ENCODE peak calls at places on chromosomes 4 and X, in six cellular contexts. C is GM04504; P is activated CD4-positive, CD25-positive, alpha-beta regulatory T cell; V is endodermal cell; Y is renal cortical epithelial cell; O is lower lobe of right lung. U is an unnamed sample.

GRCh38 chr4:71635094-71635493 is 148.8 kb downstream of the GC start:
- DNase-seq in P (no peak), Y (no peak), V (no peak), O (no peak), C (no peak), U (no peak)

GRCh38 chrX:152170621-152171020 is 32.2 kb upstream of the MAGEA10 start:
- DNase-seq in P (no peak), V (no peak), C (no peak), Y (no peak), O (no peak), U (no peak)

GRCh38 chr4:102454278-102454677 is 46.9 kb upstream of the NFKB1 start:
- DNase-seq in Y (no peak), V (no peak), P (no peak), O (no peak), C (no peak), U (no peak)

GRCh38 chr4:73872331-73873108 is 3.3 kb downstream of the CXCL1 start:
- DNase-seq in P (no peak), O (no peak), Y (peak), V (no peak), C (no peak), U (no peak)

GRCh38 chr4:52028970-52029369 is 8.8 kb upstream of the LRRC66 start:
- DNase-seq in C (no peak), P (no peak), Y (peak), V (no peak), O (no peak), U (no peak)

GRCh38 chr4:20248155-20248558 is 3.5 kb upstream of the SLIT2 start:
- DNase-seq in O (no peak), P (no peak), C (peak), Y (peak), V (no peak), U (peak)

GRCh38 chr4:110527156-110527555 is 51.2 kb downstream of the ENPEP start:
- DNase-seq in Y (no peak), P (no peak), O (no peak), V (no peak), C (no peak), U (no peak)

GRCh38 chrX:153226344-153227190 is 47.5 kb downstream of the MAGEA1 start:
- DNase-seq in C (no peak), P (no peak), O (peak), Y (peak), V (peak), U (no peak)

GRCh38 chr4:103754844-103755243 is 35.1 kb upstream of the TACR3 start:
- DNase-seq in Y (peak), O (no peak), V (no peak), P (no peak), C (no peak), U (no peak)

GRCh38 chrX:31483336-31483735 is 411.5 kb upstream of the FTHL17 start:
- DNase-seq in O (no peak), V (no peak), Y (no peak), P (no peak), C (peak), U (no peak)

GRCh38 chrX:135737361-135738071 is 24.1 kb downstream of the CT45A1 start:
- DNase-seq in C (no peak), O (no peak), Y (no peak), P (no peak), V (no peak), U (no peak)

GRCh38 chr4:26839534-26839951 is 21.1 kb upstream of the STIM2 start:
- DNase-seq in C (no peak), P (no peak), Y (no peak), O (no peak), V (no peak), U (no peak)

GRCh38 chr4:108168672-108169562 is at the start of gene LEF1:
- DNase-seq in Y (peak), C (no peak), O (no peak), P (peak), V (peak), U (no peak)

GRCh38 chrX:39104745-39105144 is 303.5 kb downstream of the MID1IP1 start:
- DNase-seq in Y (no peak), O (no peak), V (no peak), C (no peak), P (no peak), U (no peak)

GRCh38 chr4:28555851-28556250 is 1695.2 kb downstream of the STIM2 start:
- DNase-seq in Y (no peak), V (no peak), O (no peak), P (no peak), C (no peak), U (no peak)

GRCh38 chr4:181701911-181702310 is 541.3 kb upstream of the TENM3 start:
- DNase-seq in C (no peak), Y (no peak), O (no peak), V (no peak), P (no peak), U (no peak)

GRCh38 chr4:52244773-52245360 is 193.8 kb downstream of the SPATA18 start:
- DNase-seq in O (no peak), V (no peak), C (no peak), P (no peak), Y (no peak), U (no peak)

GRCh38 chr4:128573781-128574508 is 235.6 kb upstream of the JADE1 start:
- DNase-seq in O (no peak), Y (peak), V (no peak), C (peak), P (no peak), U (peak)

GRCh38 chr4:150632639-150633038 is 50.7 kb downstream of the MAB21L2 start:
- DNase-seq in V (no peak), O (no peak), C (no peak), P (no peak), Y (no peak), U (no peak)

GRCh38 chr4:67052981-67053380 is 492.3 kb downstream of the CENPC start:
- DNase-seq in V (no peak), O (no peak), P (no peak), Y (no peak), C (no peak), U (no peak)

GRCh38 chrX:141924293-141924692 is 20.6 kb downstream of the MAGEC1 start:
- DNase-seq in V (no peak), P (no peak), O (no peak), Y (no peak), C (no peak), U (no peak)

GRCh38 chrX:68634649-68635227 is 12.7 kb upstream of the STARD8 start:
- DNase-seq in V (no peak), O (no peak), P (no peak), C (no peak), Y (no peak), U (no peak)

GRCh38 chr4:1042352-1043025 is 31.1 kb downstream of the FGFRL1 start:
- DNase-seq in P (no peak), C (no peak), Y (no peak), V (no peak), O (peak), U (no peak)

GRCh38 chrX:70664726-70665125 is 220.1 kb downstream of the DLG3 start:
- DNase-seq in V (no peak), Y (peak), C (peak), P (no peak), O (no peak), U (peak)

GRCh38 chr4:54632537-54632936 is 25.2 kb upstream of the KIT start:
- DNase-seq in P (no peak), V (no peak), C (no peak), Y (no peak), O (no peak), U (no peak)

GRCh38 chrX:107716816-107717700 is 58.5 kb downstream of the TSC22D3 start:
- DNase-seq in P (peak), Y (peak), O (peak), C (peak), V (peak), U (peak)

GRCh38 chrX:43557792-43558191 is 98.3 kb upstream of the MAOA start:
- DNase-seq in O (peak), V (peak), P (peak), Y (peak), C (peak), U (peak)

GRCh38 chr4:7805533-7806079 is 134.1 kb downstream of the AFAP1 start:
- DNase-seq in P (no peak), O (peak), C (no peak), V (peak), Y (peak), U (peak)

GRCh38 chr4:113899260-113900177 is 79.9 kb downstream of the ARSJ start:
- DNase-seq in Y (no peak), P (peak), C (no peak), O (no peak), V (no peak), U (no peak)

GRCh38 chrX:96929036-96929435 is 45.3 kb downstream of the RPA4 start:
- DNase-seq in V (no peak), C (no peak), Y (no peak), P (no peak), O (no peak), U (no peak)

GRCh38 chr4:20217951-20218350 is 33.8 kb upstream of the SLIT2 start:
- DNase-seq in C (no peak), V (no peak), O (no peak), P (no peak), Y (no peak), U (no peak)

GRCh38 chr4:61922766-61923165 is 722.6 kb downstream of the ADGRL3 start:
- DNase-seq in P (no peak), O (no peak), V (no peak), Y (no peak), C (no peak), U (no peak)

GRCh38 chr4:86657910-86658309 is 63.8 kb downstream of the PTPN13 start:
- DNase-seq in V (no peak), C (no peak), P (no peak), Y (no peak), O (no peak), U (no peak)

GRCh38 chrX:155645180-155645579 is 32.4 kb upstream of the TMLHE start:
- DNase-seq in V (peak), Y (no peak), C (no peak), O (no peak), P (no peak), U (no peak)

GRCh38 chr4:157204634-157205244 is 15.8 kb upstream of the GRIA2 start:
- DNase-seq in O (peak), P (no peak), Y (no peak), V (peak), C (no peak), U (no peak)

GRCh38 chr4:47642985-47643745 is 158.1 kb downstream of the ATP10D start:
- DNase-seq in V (no peak), O (no peak), Y (peak), C (peak), P (no peak), U (no peak)